ENCODE peak calls at places on chromosomes 2 and 18, in eight cellular contexts. W is activated T-helper 9 cell treated with anti-CD3 and anti-CD28 coated beads, Interleukin-2, amount 50 U/mL, for 16 hours; S is ascending aorta; Z is OCI-LY7; K is activated T-cell treated with anti-CD3 and anti-CD28 coated beads for 4 hours; E is H54; L is GM23248; R is naive thymus-derived CD8-positive, alpha-beta T cell. M is an unnamed sample.
A peak's percentile ranks its signal among the peaks of the same experiment; 100 is the strongest.

GRCh38 chr2:130819915-130820861 is 16.5 kb upstream of the ARHGEF4 start:
- DNase-seq in W (no peak), S (peak; percentile 75), Z (peak; percentile 28), K (no peak), E (no peak), L (peak; percentile 66), R (no peak), M (no peak)

GRCh38 chr2:234368861-234369261 is 128.0 kb downstream of the ARL4C start:
- DNase-seq in W (peak; percentile 12), S (no peak), Z (no peak), K (peak; percentile 34), E (peak; percentile 56), L (peak; percentile 64), R (no peak), M (peak; percentile 50)

GRCh38 chr2:159738509-159739390 is 26.4 kb downstream of the MARCHF7 start:
- DNase-seq in W (no peak), S (no peak), Z (no peak), K (no peak), E (no peak), L (no peak), R (no peak), M (no peak)

GRCh38 chr2:219592721-219593120 is 4.9 kb upstream of the STK11IP start:
- DNase-seq in W (no peak), S (no peak), Z (no peak), K (no peak), E (no peak), L (no peak), R (no peak), M (no peak)

GRCh38 chr2:182817558-182817957 is 48.9 kb downstream of the FRZB start:
- DNase-seq in W (no peak), S (no peak), Z (no peak), K (no peak), E (no peak), L (no peak), R (no peak), M (no peak)

GRCh38 chr2:137411556-137411955 is 552.7 kb upstream of the HNMT start:
- DNase-seq in W (no peak), S (no peak), Z (no peak), K (no peak), E (no peak), L (no peak), R (no peak), M (no peak)

GRCh38 chr2:229282758-229283546 is 11.9 kb upstream of the PID1 start:
- DNase-seq in W (no peak), S (peak; percentile 89), Z (no peak), K (no peak), E (peak; percentile 55), L (peak; percentile 98), R (no peak), M (no peak)

GRCh38 chr2:44388877-44389276 is 27.1 kb downstream of the CAMKMT start:
- DNase-seq in W (no peak), S (no peak), Z (no peak), K (no peak), E (no peak), L (no peak), R (no peak), M (no peak)

GRCh38 chr2:196143641-196144236 is 27.6 kb downstream of the STK17B start:
- DNase-seq in W (no peak), S (no peak), Z (no peak), K (no peak), E (no peak), L (peak; percentile 87), R (no peak), M (peak; percentile 22)

GRCh38 chr2:239668651-239669050 is 267.8 kb upstream of the HDAC4 start:
- DNase-seq in W (no peak), S (no peak), Z (no peak), K (no peak), E (no peak), L (no peak), R (no peak), M (no peak)

GRCh38 chr2:232113821-232114220 is 152.3 kb downstream of the DIS3L2 start:
- DNase-seq in W (no peak), S (no peak), Z (no peak), K (no peak), E (no peak), L (peak; percentile 11), R (no peak), M (no peak)

GRCh38 chr2:131016826-131017596 is 76.2 kb downstream of the FAM168B start:
- DNase-seq in W (no peak), S (no peak), Z (no peak), K (no peak), E (peak; percentile 65), L (peak; percentile 81), R (no peak), M (peak; percentile 24)

GRCh38 chr2:207078186-207078798 is 87.5 kb downstream of the KLF7 start:
- DNase-seq in W (no peak), S (no peak), Z (no peak), K (no peak), E (no peak), L (no peak), R (no peak), M (no peak)

GRCh38 chr2:63364866-63365265 is 223.4 kb downstream of the WDPCP start:
- DNase-seq in W (no peak), S (no peak), Z (no peak), K (no peak), E (no peak), L (no peak), R (no peak), M (no peak)

GRCh38 chr2:169715379-169716228 is 18.0 kb upstream of the KLHL23 start:
- DNase-seq in W (no peak), S (no peak), Z (no peak), K (no peak), E (no peak), L (peak; percentile 36), R (no peak), M (no peak)

GRCh38 chr2:72334806-72335205 is 187.1 kb upstream of the CYP26B1 start:
- DNase-seq in W (no peak), S (no peak), Z (no peak), K (no peak), E (no peak), L (no peak), R (no peak), M (no peak)

GRCh38 chr2:239355139-239355538 is 45.7 kb downstream of the HDAC4 start:
- DNase-seq in W (no peak), S (no peak), Z (no peak), K (no peak), E (no peak), L (peak; percentile 58), R (no peak), M (no peak)

GRCh38 chr2:61949458-61950107 is 44.1 kb downstream of the COMMD1 start:
- DNase-seq in W (no peak), S (no peak), Z (no peak), K (no peak), E (no peak), L (no peak), R (no peak), M (no peak)

GRCh38 chr18:5469340-5469739 is 74.5 kb downstream of the EPB41L3 start:
- DNase-seq in W (no peak), S (no peak), Z (no peak), K (no peak), E (no peak), L (no peak), R (no peak), M (no peak)

GRCh38 chr2:60350791-60351190 is 202.7 kb downstream of the BCL11A start:
- DNase-seq in W (no peak), S (peak; percentile 25), Z (peak; percentile 91), K (no peak), E (no peak), L (no peak), R (no peak), M (no peak)

GRCh38 chr18:62198259-62198658 is 11.2 kb downstream of the RELCH start:
- DNase-seq in W (no peak), S (no peak), Z (no peak), K (no peak), E (no peak), L (peak; percentile 66), R (no peak), M (no peak)

GRCh38 chr2:46097714-46098480 is 199.3 kb upstream of the EPAS1 start:
- DNase-seq in W (no peak), S (peak; percentile 85), Z (no peak), K (no peak), E (peak; percentile 48), L (peak; percentile 97), R (no peak), M (peak; percentile 87)

GRCh38 chr18:57748770-57749603 is 54.1 kb downstream of the ATP8B1 start:
- DNase-seq in W (no peak), S (no peak), Z (peak; percentile 12), K (no peak), E (no peak), L (peak; percentile 70), R (no peak), M (peak; percentile 27)

GRCh38 chr2:65228249-65228750 is 669 bp downstream of the ACTR2 start:
- DNase-seq in W (no peak), S (no peak), Z (peak; percentile 89), K (no peak), E (no peak), L (peak; percentile 70), R (peak; percentile 4), M (peak; percentile 74)

GRCh38 chr2:47946593-47946992 is 40.3 kb upstream of the FBXO11 start:
- DNase-seq in W (no peak), S (no peak), Z (no peak), K (no peak), E (no peak), L (no peak), R (no peak), M (no peak)

M was measured in Caki2.